ENCODE peak calls at places on chromosomes 3 and 15, in eight cellular contexts. One of them, this sample, is unnamed.

GRCh38 chr3:24387493-24387892 is 107.2 kb downstream of the THRB start:
- DNase-seq in CD8-positive, alpha-beta memory T cell: no peak
- DNase-seq in pulmonary artery endothelial cell: no peak
- DNase-seq in AML-193: no peak
- DNase-seq in ecto neural progenitor cell: no peak
- DNase-seq in cardiac muscle cell: no peak
- DNase-seq in stimulated activated CD8-positive, alpha-beta memory T cell treated with anti-CD3 and anti-CD28 coated beads, Interleukin-7, amount 100 ng/mL, for 1 hour: no peak
- DNase-seq in HEK293T: no peak
- DNase-seq in this sample: no peak

GRCh38 chr3:107969994-107970896 is 120.6 kb downstream of the CD47 start:
- DNase-seq in stimulated activated CD8-positive, alpha-beta memory T cell treated with anti-CD3 and anti-CD28 coated beads, Interleukin-7, amount 100 ng/mL, for 1 hour: no peak
- DNase-seq in ecto neural progenitor cell: no peak
- DNase-seq in CD8-positive, alpha-beta memory T cell: no peak
- DNase-seq in pulmonary artery endothelial cell: peak
- DNase-seq in HEK293T: no peak
- DNase-seq in cardiac muscle cell: no peak
- DNase-seq in AML-193: no peak
- DNase-seq in this sample: peak

GRCh38 chr3:64174328-64174727 is 50.9 kb downstream of the PRICKLE2 start:
- DNase-seq in CD8-positive, alpha-beta memory T cell: no peak
- DNase-seq in stimulated activated CD8-positive, alpha-beta memory T cell treated with anti-CD3 and anti-CD28 coated beads, Interleukin-7, amount 100 ng/mL, for 1 hour: no peak
- DNase-seq in HEK293T: no peak
- DNase-seq in pulmonary artery endothelial cell: no peak
- DNase-seq in AML-193: no peak
- DNase-seq in cardiac muscle cell: no peak
- DNase-seq in ecto neural progenitor cell: no peak
- DNase-seq in this sample: no peak

GRCh38 chr3:126539558-126540250 is 15.7 kb downstream of the CHST13 start:
- DNase-seq in ecto neural progenitor cell: peak
- DNase-seq in AML-193: no peak
- DNase-seq in stimulated activated CD8-positive, alpha-beta memory T cell treated with anti-CD3 and anti-CD28 coated beads, Interleukin-7, amount 100 ng/mL, for 1 hour: no peak
- DNase-seq in HEK293T: no peak
- DNase-seq in pulmonary artery endothelial cell: no peak
- DNase-seq in CD8-positive, alpha-beta memory T cell: no peak
- DNase-seq in cardiac muscle cell: no peak
- DNase-seq in this sample: no peak

GRCh38 chr3:188656196-188656982 is 502.4 kb downstream of the LPP start:
- DNase-seq in ecto neural progenitor cell: no peak
- DNase-seq in pulmonary artery endothelial cell: no peak
- DNase-seq in AML-193: peak
- DNase-seq in CD8-positive, alpha-beta memory T cell: no peak
- DNase-seq in stimulated activated CD8-positive, alpha-beta memory T cell treated with anti-CD3 and anti-CD28 coated beads, Interleukin-7, amount 100 ng/mL, for 1 hour: no peak
- DNase-seq in HEK293T: no peak
- DNase-seq in cardiac muscle cell: no peak
- DNase-seq in this sample: no peak

GRCh38 chr3:53703630-53704362 is 142.4 kb downstream of the CHDH start:
- DNase-seq in AML-193: no peak
- DNase-seq in stimulated activated CD8-positive, alpha-beta memory T cell treated with anti-CD3 and anti-CD28 coated beads, Interleukin-7, amount 100 ng/mL, for 1 hour: no peak
- DNase-seq in HEK293T: no peak
- DNase-seq in ecto neural progenitor cell: peak
- DNase-seq in pulmonary artery endothelial cell: no peak
- DNase-seq in cardiac muscle cell: no peak
- DNase-seq in CD8-positive, alpha-beta memory T cell: no peak
- DNase-seq in this sample: no peak

GRCh38 chr3:47612178-47612577 is 33.5 kb upstream of the CSPG5 start:
- DNase-seq in ecto neural progenitor cell: no peak
- DNase-seq in pulmonary artery endothelial cell: peak
- DNase-seq in HEK293T: no peak
- DNase-seq in AML-193: no peak
- DNase-seq in cardiac muscle cell: no peak
- DNase-seq in CD8-positive, alpha-beta memory T cell: no peak
- DNase-seq in stimulated activated CD8-positive, alpha-beta memory T cell treated with anti-CD3 and anti-CD28 coated beads, Interleukin-7, amount 100 ng/mL, for 1 hour: no peak
- DNase-seq in this sample: no peak

GRCh38 chr15:74776851-74777768 is 4.8 kb upstream of the CSK start:
- DNase-seq in pulmonary artery endothelial cell: no peak
- DNase-seq in stimulated activated CD8-positive, alpha-beta memory T cell treated with anti-CD3 and anti-CD28 coated beads, Interleukin-7, amount 100 ng/mL, for 1 hour: no peak
- DNase-seq in AML-193: peak
- DNase-seq in CD8-positive, alpha-beta memory T cell: peak
- DNase-seq in cardiac muscle cell: peak
- DNase-seq in ecto neural progenitor cell: no peak
- DNase-seq in HEK293T: no peak
- DNase-seq in this sample: peak

GRCh38 chr3:50388720-50389352 is 29.5 kb upstream of the TMEM115 start:
- DNase-seq in ecto neural progenitor cell: no peak
- DNase-seq in CD8-positive, alpha-beta memory T cell: no peak
- DNase-seq in HEK293T: no peak
- DNase-seq in cardiac muscle cell: no peak
- DNase-seq in pulmonary artery endothelial cell: no peak
- DNase-seq in AML-193: no peak
- DNase-seq in stimulated activated CD8-positive, alpha-beta memory T cell treated with anti-CD3 and anti-CD28 coated beads, Interleukin-7, amount 100 ng/mL, for 1 hour: no peak
- DNase-seq in this sample: no peak

GRCh38 chr3:114902691-114903101 is 244.4 kb downstream of the ZBTB20 start:
- DNase-seq in CD8-positive, alpha-beta memory T cell: no peak
- DNase-seq in pulmonary artery endothelial cell: no peak
- DNase-seq in cardiac muscle cell: peak
- DNase-seq in stimulated activated CD8-positive, alpha-beta memory T cell treated with anti-CD3 and anti-CD28 coated beads, Interleukin-7, amount 100 ng/mL, for 1 hour: no peak
- DNase-seq in AML-193: no peak
- DNase-seq in HEK293T: no peak
- DNase-seq in ecto neural progenitor cell: peak
- DNase-seq in this sample: no peak

GRCh38 chr3:73080201-73080966 is 18.9 kb downstream of the EBLN2 start:
- DNase-seq in AML-193: no peak
- DNase-seq in HEK293T: no peak
- DNase-seq in stimulated activated CD8-positive, alpha-beta memory T cell treated with anti-CD3 and anti-CD28 coated beads, Interleukin-7, amount 100 ng/mL, for 1 hour: no peak
- DNase-seq in CD8-positive, alpha-beta memory T cell: no peak
- DNase-seq in ecto neural progenitor cell: no peak
- DNase-seq in cardiac muscle cell: no peak
- DNase-seq in pulmonary artery endothelial cell: no peak
- DNase-seq in this sample: no peak

GRCh38 chr15:29103825-29104565 is 165.6 kb downstream of the NSMCE3 start:
- DNase-seq in ecto neural progenitor cell: peak
- DNase-seq in stimulated activated CD8-positive, alpha-beta memory T cell treated with anti-CD3 and anti-CD28 coated beads, Interleukin-7, amount 100 ng/mL, for 1 hour: peak
- DNase-seq in HEK293T: no peak
- DNase-seq in CD8-positive, alpha-beta memory T cell: peak
- DNase-seq in AML-193: no peak
- DNase-seq in cardiac muscle cell: peak
- DNase-seq in pulmonary artery endothelial cell: peak
- DNase-seq in this sample: peak

GRCh38 chr3:49199244-49199899 is 28.0 kb downstream of the KLHDC8B start:
- DNase-seq in AML-193: no peak
- DNase-seq in stimulated activated CD8-positive, alpha-beta memory T cell treated with anti-CD3 and anti-CD28 coated beads, Interleukin-7, amount 100 ng/mL, for 1 hour: no peak
- DNase-seq in pulmonary artery endothelial cell: peak
- DNase-seq in CD8-positive, alpha-beta memory T cell: no peak
- DNase-seq in HEK293T: no peak
- DNase-seq in cardiac muscle cell: no peak
- DNase-seq in ecto neural progenitor cell: peak
- DNase-seq in this sample: no peak

GRCh38 chr3:58419782-58420512 is 13.7 kb downstream of the PDHB start:
- DNase-seq in CD8-positive, alpha-beta memory T cell: no peak
- DNase-seq in ecto neural progenitor cell: no peak
- DNase-seq in HEK293T: no peak
- DNase-seq in AML-193: no peak
- DNase-seq in pulmonary artery endothelial cell: no peak
- DNase-seq in stimulated activated CD8-positive, alpha-beta memory T cell treated with anti-CD3 and anti-CD28 coated beads, Interleukin-7, amount 100 ng/mL, for 1 hour: no peak
- DNase-seq in cardiac muscle cell: no peak
- DNase-seq in this sample: no peak

GRCh38 chr3:172237121-172237742 is 197.9 kb downstream of the FNDC3B start:
- DNase-seq in HEK293T: no peak
- DNase-seq in AML-193: no peak
- DNase-seq in cardiac muscle cell: no peak
- DNase-seq in pulmonary artery endothelial cell: no peak
- DNase-seq in CD8-positive, alpha-beta memory T cell: no peak
- DNase-seq in ecto neural progenitor cell: no peak
- DNase-seq in stimulated activated CD8-positive, alpha-beta memory T cell treated with anti-CD3 and anti-CD28 coated beads, Interleukin-7, amount 100 ng/mL, for 1 hour: no peak
- DNase-seq in this sample: no peak

GRCh38 chr3:13780432-13781173 is 99.3 kb downstream of the WNT7A start:
- DNase-seq in CD8-positive, alpha-beta memory T cell: no peak
- DNase-seq in ecto neural progenitor cell: no peak
- DNase-seq in AML-193: no peak
- DNase-seq in HEK293T: no peak
- DNase-seq in pulmonary artery endothelial cell: no peak
- DNase-seq in cardiac muscle cell: no peak
- DNase-seq in stimulated activated CD8-positive, alpha-beta memory T cell treated with anti-CD3 and anti-CD28 coated beads, Interleukin-7, amount 100 ng/mL, for 1 hour: no peak
- DNase-seq in this sample: no peak

GRCh38 chr3:185632996-185633395 is 46.9 kb downstream of the SENP2 start:
- DNase-seq in CD8-positive, alpha-beta memory T cell: no peak
- DNase-seq in AML-193: no peak
- DNase-seq in HEK293T: no peak
- DNase-seq in cardiac muscle cell: no peak
- DNase-seq in pulmonary artery endothelial cell: no peak
- DNase-seq in stimulated activated CD8-positive, alpha-beta memory T cell treated with anti-CD3 and anti-CD28 coated beads, Interleukin-7, amount 100 ng/mL, for 1 hour: no peak
- DNase-seq in ecto neural progenitor cell: no peak
- DNase-seq in this sample: no peak

GRCh38 chr3:124791639-124792111 is 61.4 kb downstream of the UMPS start:
- DNase-seq in stimulated activated CD8-positive, alpha-beta memory T cell treated with anti-CD3 and anti-CD28 coated beads, Interleukin-7, amount 100 ng/mL, for 1 hour: no peak
- DNase-seq in CD8-positive, alpha-beta memory T cell: no peak
- DNase-seq in cardiac muscle cell: no peak
- DNase-seq in pulmonary artery endothelial cell: no peak
- DNase-seq in HEK293T: no peak
- DNase-seq in AML-193: no peak
- DNase-seq in ecto neural progenitor cell: no peak
- DNase-seq in this sample: no peak

GRCh38 chr15:50824507-50824906 is 59.0 kb upstream of the SPPL2A start:
- DNase-seq in AML-193: no peak
- DNase-seq in HEK293T: no peak
- DNase-seq in stimulated activated CD8-positive, alpha-beta memory T cell treated with anti-CD3 and anti-CD28 coated beads, Interleukin-7, amount 100 ng/mL, for 1 hour: no peak
- DNase-seq in CD8-positive, alpha-beta memory T cell: no peak
- DNase-seq in cardiac muscle cell: no peak
- DNase-seq in ecto neural progenitor cell: no peak
- DNase-seq in pulmonary artery endothelial cell: no peak
- DNase-seq in this sample: no peak

GRCh38 chr3:183281126-183281797 is 28.2 kb downstream of the B3GNT5 start:
- DNase-seq in ecto neural progenitor cell: no peak
- DNase-seq in AML-193: no peak
- DNase-seq in pulmonary artery endothelial cell: no peak
- DNase-seq in cardiac muscle cell: no peak
- DNase-seq in stimulated activated CD8-positive, alpha-beta memory T cell treated with anti-CD3 and anti-CD28 coated beads, Interleukin-7, amount 100 ng/mL, for 1 hour: no peak
- DNase-seq in HEK293T: no peak
- DNase-seq in CD8-positive, alpha-beta memory T cell: no peak
- DNase-seq in this sample: no peak

This sample was measured in BE2C.